ENCODE peak calls at places on chromosome 15, in seven cellular contexts. T is pancreas, N is ascending aorta, M is AG04450, O is cardiac muscle cell, F is sigmoid colon, A is lower lobe of right lung. R is an unnamed sample. For H3K27me3, the result is how much of the 10 kb centered on the place peaks cover.

GRCh38 chr15:60299452-60300047 is 98.2 kb downstream of the ANXA2 start:
- DNase-seq in T (peak), N (no peak), M (no peak), O (no peak), F (no peak), A (no peak), R (no peak)

GRCh38 chr15:92159906-92160841 is 233.5 kb upstream of the ST8SIA2 start:
- DNase-seq in T (no peak), N (no peak), M (no peak), O (no peak), F (no peak), A (no peak), R (no peak)

GRCh38 chr15:71443538-71443937 is 328.3 kb downstream of the THSD4 start:
- DNase-seq in T (peak), N (peak), M (no peak), O (peak), F (no peak), A (peak), R (peak)

GRCh38 chr15:37093480-37094410 is 6.6 kb downstream of the MEIS2 start:
- DNase-seq in T (no peak), N (no peak), M (no peak), O (no peak), F (no peak), A (no peak), R (no peak)

GRCh38 chr15:75356006-75356405 is 9.2 kb downstream of the NEIL1 start:
- DNase-seq in T (no peak), N (no peak), M (no peak), O (no peak), F (no peak), A (no peak), R (no peak)

GRCh38 chr15:89823836-89824606 is 9.4 kb upstream of the ANPEP start:
- DNase-seq in T (no peak), N (no peak), M (no peak), O (no peak), F (no peak), A (no peak), R (peak)

GRCh38 chr15:88621789-88622604 is 857 bp downstream of the AEN start:
- DNase-seq in T (peak), N (peak), M (no peak), O (peak), F (peak), A (no peak), R (no peak)

GRCh38 chr15:39641187-39641889 is 60.5 kb downstream of the THBS1 start:
- DNase-seq in T (no peak), N (no peak), M (no peak), O (no peak), F (no peak), A (no peak), R (no peak)

GRCh38 chr15:78110916-78111475 is 18.6 kb downstream of the SH2D7 start:
- DNase-seq in T (no peak), N (no peak), M (no peak), O (no peak), F (peak), A (no peak), R (no peak)

GRCh38 chr15:87118424-87118823 is 1038.8 kb downstream of the AGBL1 start:
- DNase-seq in T (no peak), N (no peak), M (no peak), O (peak), F (no peak), A (no peak), R (no peak)

GRCh38 chr15:42695527-42696071 is 41.3 kb downstream of the CDAN1 start:
- DNase-seq in T (no peak), N (no peak), M (no peak), O (no peak), F (no peak), A (no peak), R (no peak)

GRCh38 chr15:38220874-38221273 is 31.8 kb upstream of the SPRED1 start:
- DNase-seq in T (no peak), N (no peak), M (no peak), O (no peak), F (no peak), A (no peak), R (no peak)

GRCh38 chr15:38216763-38217162 is 35.9 kb upstream of the SPRED1 start:
- DNase-seq in T (no peak), N (no peak), M (no peak), O (no peak), F (no peak), A (no peak), R (no peak)

GRCh38 chr15:38215707-38216106 is 36.9 kb upstream of the SPRED1 start:
- DNase-seq in T (no peak), N (no peak), M (no peak), O (no peak), F (no peak), A (no peak), R (no peak)

GRCh38 chr15:38217181-38217580 is 35.5 kb upstream of the SPRED1 start:
- DNase-seq in T (no peak), N (no peak), M (peak), O (no peak), F (no peak), A (no peak), R (no peak)

GRCh38 chr15:38217788-38218609 is 34.6 kb upstream of the SPRED1 start:
- DNase-seq in T (no peak), N (no peak), M (no peak), O (no peak), F (no peak), A (no peak), R (no peak)
- H3K27me3 ChIP-seq in T (under half), N (under half), M (under half), O (under half), F (under half), A (under half), R (under half)

GRCh38 chr15:64634020-64634419 is 141.4 kb downstream of the RBPMS2 start:
- DNase-seq in T (no peak), N (no peak), M (no peak), O (no peak), F (no peak), A (no peak), R (no peak)

GRCh38 chr15:64634576-64635485 is 140.6 kb downstream of the RBPMS2 start:
- DNase-seq in T (no peak), N (no peak), M (no peak), O (peak), F (no peak), A (no peak), R (no peak)

GRCh38 chr15:64635486-64635815 is 139.9 kb downstream of the RBPMS2 start:
- DNase-seq in T (peak), N (no peak), M (peak), O (peak), F (peak), A (no peak), R (no peak)

GRCh38 chr15:64636101-64636500 is 139.3 kb downstream of the RBPMS2 start:
- DNase-seq in T (no peak), N (no peak), M (no peak), O (no peak), F (no peak), A (no peak), R (no peak)

GRCh38 chr15:64633332-64633731 is 142.1 kb downstream of the RBPMS2 start:
- DNase-seq in T (no peak), N (no peak), M (no peak), O (no peak), F (no peak), A (no peak), R (no peak)
- H3K4me3 ChIP-seq in T (no peak), N (no peak), M (no peak), O (no peak), F (no peak), A (no peak), R (no peak)

GRCh38 chr15:69610264-69610663 is 157.6 kb downstream of the RPLP1 start:
- DNase-seq in T (no peak), N (no peak), M (no peak), O (no peak), F (no peak), A (no peak), R (no peak)

GRCh38 chr15:69610858-69611257 is 158.2 kb downstream of the RPLP1 start:
- DNase-seq in T (no peak), N (no peak), M (no peak), O (no peak), F (no peak), A (no peak), R (no peak)

GRCh38 chr15:69613182-69613581 is 160.6 kb downstream of the RPLP1 start:
- DNase-seq in T (no peak), N (no peak), M (no peak), O (no peak), F (no peak), A (no peak), R (no peak)

GRCh38 chr15:69609776-69610175 is 157.2 kb downstream of the RPLP1 start:
- DNase-seq in T (no peak), N (no peak), M (no peak), O (no peak), F (no peak), A (no peak), R (no peak)

GRCh38 chr15:69612112-69612511 is 159.5 kb downstream of the RPLP1 start:
- DNase-seq in T (no peak), N (no peak), M (no peak), O (peak), F (no peak), A (no peak), R (no peak)
- H3K27me3 ChIP-seq in T (under half), N (under half), M (under half), O (under half), F (under half), A (under half), R (under half)

GRCh38 chr15:35215095-35215494 is 130.0 kb upstream of the NANOGP8 start:
- DNase-seq in T (no peak), N (no peak), M (no peak), O (no peak), F (no peak), A (no peak), R (no peak)

GRCh38 chr15:35218215-35218614 is 133.1 kb upstream of the NANOGP8 start:
- DNase-seq in T (no peak), N (no peak), M (no peak), O (no peak), F (no peak), A (no peak), R (no peak)
- H3K4me3 ChIP-seq in T (no peak), N (no peak), M (no peak), O (no peak), F (no peak), A (no peak), R (no peak)

GRCh38 chr15:69609176-69609575 is 156.6 kb downstream of the RPLP1 start:
- DNase-seq in T (peak), N (no peak), M (no peak), O (no peak), F (no peak), A (no peak), R (no peak)

GRCh38 chr15:69603369-69604049 is 150.9 kb downstream of the RPLP1 start:
- DNase-seq in T (peak), N (no peak), M (no peak), O (no peak), F (no peak), A (no peak), R (no peak)

GRCh38 chr15:69604050-69604378 is 151.4 kb downstream of the RPLP1 start:
- DNase-seq in T (peak), N (no peak), M (no peak), O (no peak), F (no peak), A (no peak), R (no peak)

GRCh38 chr15:69607101-69607500 is 154.5 kb downstream of the RPLP1 start:
- DNase-seq in T (peak), N (peak), M (no peak), O (no peak), F (no peak), A (no peak), R (no peak)

DNA sequence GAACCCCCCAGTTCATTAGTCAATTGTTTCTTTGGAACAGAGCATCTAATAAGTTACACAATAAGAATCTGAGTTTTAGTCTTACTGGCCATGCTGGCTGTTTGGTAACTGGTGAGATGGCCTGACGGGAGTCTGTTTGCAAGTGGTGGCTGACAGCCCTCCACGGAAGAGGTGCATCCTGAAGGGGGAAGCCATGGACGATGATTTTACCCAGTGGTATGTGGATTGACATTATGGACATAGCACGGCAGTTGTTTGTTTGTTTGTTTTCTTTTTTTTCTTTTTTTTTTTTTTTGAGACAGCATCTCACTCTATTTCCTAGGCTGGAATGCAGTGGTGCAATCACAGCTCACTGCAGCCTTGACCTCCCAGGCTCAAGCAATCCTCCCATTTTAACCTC is 156.0 kb downstream of the RPLP1 start:
- DNase-seq in T (peak), N (no peak), M (no peak), O (no peak), F (no peak), A (no peak), R (no peak)
- H3K27me3 ChIP-seq in T (under half), N (under half), M (under half), O (under half), F (under half), A (under half), R (under half)